ENCODE peak calls at places on chromosomes 2 and 18, in six cellular contexts. One of them, this sample, is unnamed.

GRCh38 chr2:232891621-232892071 is 21.6 kb downstream of the SNORC start:
- DNase-seq in lower lobe of right lung: no peak
- DNase-seq in adrenal gland: peak; percentile 62
- DNase-seq in HCT116: no peak
- DNase-seq in A549: no peak
- DNase-seq in ovary: no peak
- DNase-seq in this sample: no peak

GRCh38 chr18:13137041-13137938 is 81.3 kb upstream of the LDLRAD4 start:
- DNase-seq in lower lobe of right lung: peak; percentile 68
- DNase-seq in adrenal gland: peak; percentile 34
- DNase-seq in HCT116: no peak
- DNase-seq in A549: no peak
- DNase-seq in ovary: peak; percentile 70
- DNase-seq in this sample: no peak

GRCh38 chr2:63189026-63189425 is 138.4 kb downstream of the OTX1 start:
- DNase-seq in lower lobe of right lung: no peak
- DNase-seq in adrenal gland: peak; percentile 19
- DNase-seq in HCT116: peak; percentile 54
- DNase-seq in A549: peak; percentile 48
- DNase-seq in ovary: no peak
- DNase-seq in this sample: no peak

GRCh38 chr2:7368211-7368610 is 451.0 kb downstream of the RNF144A start:
- DNase-seq in lower lobe of right lung: no peak
- DNase-seq in adrenal gland: no peak
- DNase-seq in HCT116: no peak
- DNase-seq in A549: no peak
- DNase-seq in ovary: no peak
- DNase-seq in this sample: no peak

GRCh38 chr2:69755862-69756467 is 14.0 kb downstream of the ANXA4 start:
- DNase-seq in lower lobe of right lung: no peak
- DNase-seq in adrenal gland: no peak
- DNase-seq in HCT116: peak; percentile 78
- DNase-seq in A549: peak; percentile 75
- DNase-seq in ovary: no peak
- DNase-seq in this sample: no peak

GRCh38 chr18:74288730-74289129 is 3.0 kb downstream of the CYB5A start:
- DNase-seq in lower lobe of right lung: no peak
- DNase-seq in adrenal gland: no peak
- DNase-seq in HCT116: no peak
- DNase-seq in A549: no peak
- DNase-seq in ovary: no peak
- DNase-seq in this sample: no peak

GRCh38 chr2:100903534-100904258 is 83.8 kb downstream of the NPAS2 start:
- DNase-seq in lower lobe of right lung: no peak
- DNase-seq in adrenal gland: no peak
- DNase-seq in HCT116: no peak
- DNase-seq in A549: peak; percentile 55
- DNase-seq in ovary: no peak
- DNase-seq in this sample: no peak

GRCh38 chr2:38176619-38177021 is 100.7 kb upstream of the CYP1B1 start:
- DNase-seq in lower lobe of right lung: no peak
- DNase-seq in adrenal gland: no peak
- DNase-seq in HCT116: no peak
- DNase-seq in A549: no peak
- DNase-seq in ovary: no peak
- DNase-seq in this sample: peak; percentile 11

GRCh38 chr2:118667366-118667765 is 180.1 kb downstream of the EN1 start:
- DNase-seq in lower lobe of right lung: no peak
- DNase-seq in adrenal gland: no peak
- DNase-seq in HCT116: no peak
- DNase-seq in A549: no peak
- DNase-seq in ovary: no peak
- DNase-seq in this sample: no peak

GRCh38 chr2:134189009-134189717 is 64.7 kb upstream of the MGAT5 start:
- DNase-seq in lower lobe of right lung: no peak
- DNase-seq in adrenal gland: peak; percentile 33
- DNase-seq in HCT116: peak; percentile 13
- DNase-seq in A549: peak; percentile 10
- DNase-seq in ovary: no peak
- DNase-seq in this sample: no peak

GRCh38 chr2:25567406-25567805 is 106.0 kb downstream of the DTNB start:
- DNase-seq in lower lobe of right lung: no peak
- DNase-seq in adrenal gland: no peak
- DNase-seq in HCT116: peak; percentile 10
- DNase-seq in A549: peak; percentile 40
- DNase-seq in ovary: no peak
- DNase-seq in this sample: no peak

GRCh38 chr2:36808386-36808785 is 111.9 kb downstream of the VIT start:
- DNase-seq in lower lobe of right lung: no peak
- DNase-seq in adrenal gland: no peak
- DNase-seq in HCT116: no peak
- DNase-seq in A549: no peak
- DNase-seq in ovary: no peak
- DNase-seq in this sample: no peak

GRCh38 chr18:59086522-59086921 is 53.2 kb upstream of the SEC11C start:
- DNase-seq in lower lobe of right lung: no peak
- DNase-seq in adrenal gland: no peak
- DNase-seq in HCT116: no peak
- DNase-seq in A549: no peak
- DNase-seq in ovary: no peak
- DNase-seq in this sample: no peak

GRCh38 chr2:174833737-174834136 is 69.5 kb upstream of the CHRNA1 start:
- DNase-seq in lower lobe of right lung: no peak
- DNase-seq in adrenal gland: no peak
- DNase-seq in HCT116: no peak
- DNase-seq in A549: no peak
- DNase-seq in ovary: no peak
- DNase-seq in this sample: no peak

GRCh38 chr2:24559714-24560113 is 68.7 kb downstream of the NCOA1 start:
- DNase-seq in lower lobe of right lung: no peak
- DNase-seq in adrenal gland: no peak
- DNase-seq in HCT116: no peak
- DNase-seq in A549: no peak
- DNase-seq in ovary: no peak
- DNase-seq in this sample: no peak

GRCh38 chr18:75043478-75043877 is 165.5 kb downstream of the PTGR3 start:
- DNase-seq in lower lobe of right lung: no peak
- DNase-seq in adrenal gland: no peak
- DNase-seq in HCT116: no peak
- DNase-seq in A549: no peak
- DNase-seq in ovary: no peak
- DNase-seq in this sample: no peak

GRCh38 chr2:24834733-24835395 is 41.6 kb downstream of the CENPO start:
- DNase-seq in lower lobe of right lung: no peak
- DNase-seq in adrenal gland: no peak
- DNase-seq in HCT116: no peak
- DNase-seq in A549: no peak
- DNase-seq in ovary: peak; percentile 28
- DNase-seq in this sample: no peak

GRCh38 chr2:86286518-86286917 is 50.9 kb downstream of the REEP1 start:
- DNase-seq in lower lobe of right lung: no peak
- DNase-seq in adrenal gland: no peak
- DNase-seq in HCT116: no peak
- DNase-seq in A549: no peak
- DNase-seq in ovary: no peak
- DNase-seq in this sample: no peak

GRCh38 chr18:497688-498087 is 2.8 kb downstream of the COLEC12 start:
- DNase-seq in lower lobe of right lung: no peak
- DNase-seq in adrenal gland: no peak
- DNase-seq in HCT116: no peak
- DNase-seq in A549: no peak
- DNase-seq in ovary: no peak
- DNase-seq in this sample: no peak

GRCh38 chr18:49619792-49620191 is 57.9 kb downstream of the LIPG start:
- DNase-seq in lower lobe of right lung: no peak
- DNase-seq in adrenal gland: no peak
- DNase-seq in HCT116: no peak
- DNase-seq in A549: no peak
- DNase-seq in ovary: no peak
- DNase-seq in this sample: no peak

GRCh38 chr2:212596688-212597087 is 58.1 kb upstream of the ERBB4 start:
- DNase-seq in lower lobe of right lung: no peak
- DNase-seq in adrenal gland: no peak
- DNase-seq in HCT116: no peak
- DNase-seq in A549: no peak
- DNase-seq in ovary: no peak
- DNase-seq in this sample: no peak

GRCh38 chr2:24708537-24709152 is 84.5 kb downstream of the PTRHD1 start:
- DNase-seq in lower lobe of right lung: no peak
- DNase-seq in adrenal gland: no peak
- DNase-seq in HCT116: no peak
- DNase-seq in A549: no peak
- DNase-seq in ovary: no peak
- DNase-seq in this sample: no peak

GRCh38 chr2:122999823-123000222 is 1025.3 kb upstream of the CNTNAP5 start:
- DNase-seq in lower lobe of right lung: no peak
- DNase-seq in adrenal gland: no peak
- DNase-seq in HCT116: no peak
- DNase-seq in A549: no peak
- DNase-seq in ovary: no peak
- DNase-seq in this sample: no peak

GRCh38 chr2:59025157-59025757 is 784.1 kb upstream of the FANCL start:
- DNase-seq in lower lobe of right lung: peak; percentile 52
- DNase-seq in adrenal gland: peak; percentile 39
- DNase-seq in HCT116: peak; percentile 8
- DNase-seq in A549: no peak
- DNase-seq in ovary: peak; percentile 45
- DNase-seq in this sample: no peak

GRCh38 chr2:167209784-167210183 is 321.5 kb downstream of the XIRP2 start:
- DNase-seq in lower lobe of right lung: no peak
- DNase-seq in adrenal gland: no peak
- DNase-seq in HCT116: no peak
- DNase-seq in A549: no peak
- DNase-seq in ovary: no peak
- DNase-seq in this sample: no peak

GRCh38 chr18:79380816-79381806 is 14.6 kb upstream of the NFATC1 start:
- DNase-seq in lower lobe of right lung: peak; percentile 65
- DNase-seq in adrenal gland: peak; percentile 69
- DNase-seq in HCT116: no peak
- DNase-seq in A549: peak; percentile 50
- DNase-seq in ovary: peak; percentile 83
- DNase-seq in this sample: no peak

GRCh38 chr2:113324684-113325160 is 46.0 kb upstream of the PAX8 start:
- DNase-seq in lower lobe of right lung: peak; percentile 47
- DNase-seq in adrenal gland: peak; percentile 78
- DNase-seq in HCT116: peak; percentile 6
- DNase-seq in A549: peak; percentile 80
- DNase-seq in ovary: peak; percentile 40
- DNase-seq in this sample: peak; percentile 28

GRCh38 chr18:44801796-44802195 is 121.1 kb downstream of the SETBP1 start:
- DNase-seq in lower lobe of right lung: no peak
- DNase-seq in adrenal gland: no peak
- DNase-seq in HCT116: no peak
- DNase-seq in A549: no peak
- DNase-seq in ovary: no peak
- DNase-seq in this sample: no peak
- H3K4me1 ChIP-seq in lower lobe of right lung: peaks cover 10% of the 10 kb centered on the region
- H3K4me1 ChIP-seq in adrenal gland: no peaks in the 10 kb centered on the region
- H3K4me1 ChIP-seq in HCT116: no peaks in the 10 kb centered on the region
- H3K4me1 ChIP-seq in A549: no peaks in the 10 kb centered on the region
- H3K4me1 ChIP-seq in ovary: peaks cover 6% of the 10 kb centered on the region
- H3K4me1 ChIP-seq in this sample: peaks cover 81% of the 10 kb centered on the region

GRCh38 chr18:46053368-46054095 is 18.5 kb downstream of the PSTPIP2 start:
- DNase-seq in lower lobe of right lung: no peak
- DNase-seq in adrenal gland: no peak
- DNase-seq in HCT116: no peak
- DNase-seq in A549: no peak
- DNase-seq in ovary: no peak
- DNase-seq in this sample: no peak
- H3K4me3 ChIP-seq in lower lobe of right lung: no peak overlapping the region
- H3K4me3 ChIP-seq in adrenal gland: no peak overlapping the region
- H3K4me3 ChIP-seq in HCT116: no peak overlapping the region
- H3K4me3 ChIP-seq in A549: no peak overlapping the region
- H3K4me3 ChIP-seq in ovary: no peak overlapping the region
- H3K4me3 ChIP-seq in this sample: no peak overlapping the region

GRCh38 chr2:45732436-45732835 is 81.0 kb downstream of the PRKCE start:
- DNase-seq in lower lobe of right lung: no peak
- DNase-seq in adrenal gland: no peak
- DNase-seq in HCT116: no peak
- DNase-seq in A549: no peak
- DNase-seq in ovary: no peak
- DNase-seq in this sample: no peak

GRCh38 chr2:45732946-45733345 is 81.5 kb downstream of the PRKCE start:
- DNase-seq in lower lobe of right lung: no peak
- DNase-seq in adrenal gland: no peak
- DNase-seq in HCT116: no peak
- DNase-seq in A549: no peak
- DNase-seq in ovary: no peak
- DNase-seq in this sample: no peak

GRCh38 chr2:45734952-45735351 is 83.5 kb downstream of the PRKCE start:
- DNase-seq in lower lobe of right lung: no peak
- DNase-seq in adrenal gland: no peak
- DNase-seq in HCT116: no peak
- DNase-seq in A549: no peak
- DNase-seq in ovary: no peak
- DNase-seq in this sample: no peak

GRCh38 chr2:45736757-45737704 is 85.6 kb downstream of the PRKCE start:
- DNase-seq in lower lobe of right lung: no peak
- DNase-seq in adrenal gland: no peak
- DNase-seq in HCT116: no peak
- DNase-seq in A549: no peak
- DNase-seq in ovary: no peak
- DNase-seq in this sample: no peak

GRCh38 chr2:45734336-45734735 is 82.9 kb downstream of the PRKCE start:
- DNase-seq in lower lobe of right lung: no peak
- DNase-seq in adrenal gland: no peak
- DNase-seq in HCT116: no peak
- DNase-seq in A549: no peak
- DNase-seq in ovary: no peak
- DNase-seq in this sample: no peak
- TF ChIP-seq CTCF in lower lobe of right lung: no peak
- TF ChIP-seq CTCF in adrenal gland: no peak
- TF ChIP-seq CTCF in HCT116: no peak
- TF ChIP-seq CTCF in A549: no peak
- TF ChIP-seq CTCF in ovary: no peak
- TF ChIP-seq CTCF in this sample: no peak

DNA sequence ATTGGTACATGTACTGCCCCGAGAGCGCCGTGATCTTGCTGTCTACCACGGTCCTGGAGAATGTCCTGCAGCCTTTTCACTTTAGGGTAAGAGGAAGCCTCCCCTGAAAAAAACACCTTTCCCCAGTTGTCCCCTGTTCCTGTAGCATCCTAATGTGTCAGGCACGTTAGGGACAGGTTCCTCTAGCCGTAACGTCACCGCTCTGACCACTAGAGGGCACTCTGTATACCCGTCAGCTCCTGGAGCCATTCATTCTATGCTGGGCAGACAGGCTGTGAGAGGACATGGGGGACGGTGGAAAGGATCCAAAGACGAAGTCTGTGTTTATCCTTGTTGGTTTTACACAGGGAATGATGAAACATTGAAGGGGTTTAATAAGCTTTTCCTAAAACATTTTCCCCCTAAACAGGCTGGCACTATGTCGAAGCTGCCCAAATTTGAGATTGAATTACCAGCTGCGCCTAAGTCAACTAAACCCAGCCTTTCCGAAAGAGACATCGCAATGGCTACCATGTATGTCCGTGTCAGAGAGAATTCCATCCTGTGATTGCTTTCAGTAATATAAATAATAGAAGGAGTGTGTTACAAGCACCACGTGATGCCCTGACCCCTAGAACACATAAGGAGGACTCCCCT is 12.7 kb downstream of the RMC1 start:
- DNase-seq in lower lobe of right lung: peak; percentile 74
- DNase-seq in adrenal gland: peak; percentile 79
- DNase-seq in HCT116: peak; percentile 57
- DNase-seq in A549: peak; percentile 42
- DNase-seq in ovary: peak; percentile 73
- DNase-seq in this sample: peak; percentile 54
- H3K4me1 ChIP-seq in lower lobe of right lung: peaks cover 10% of the 10 kb centered on the region
- H3K4me1 ChIP-seq in adrenal gland: no peaks in the 10 kb centered on the region
- H3K4me1 ChIP-seq in HCT116: peaks cover 2% of the 10 kb centered on the region
- H3K4me1 ChIP-seq in A549: no peaks in the 10 kb centered on the region
- H3K4me1 ChIP-seq in ovary: peaks cover 3% of the 10 kb centered on the region
- H3K4me1 ChIP-seq in this sample: no peaks in the 10 kb centered on the region